ENCODE peak calls at places on chromosomes 3 and 15, in eight cellular contexts. One of them, this sample, is unnamed.

GRCh38 chr15:76339302-76340197 is 3.0 kb downstream of the ISL2 start:
- DNase-seq in posterior vena cava: no peak
- DNase-seq in NCI-H446 treated with DMSO at 0.1 percent for 48 hours: no peak
- DNase-seq in HAP-1: peak
- DNase-seq in DMS153: no peak
- DNase-seq in CD8-positive, alpha-beta T cell: no peak
- DNase-seq in GM23248: peak
- DNase-seq in mesenchymal stem cell: peak
- DNase-seq in this sample: no peak

GRCh38 chr3:101081990-101082389 is 88.8 kb upstream of the ABI3BP start:
- DNase-seq in posterior vena cava: no peak
- DNase-seq in NCI-H446 treated with DMSO at 0.1 percent for 48 hours: no peak
- DNase-seq in HAP-1: no peak
- DNase-seq in DMS153: no peak
- DNase-seq in CD8-positive, alpha-beta T cell: no peak
- DNase-seq in GM23248: peak
- DNase-seq in mesenchymal stem cell: peak
- DNase-seq in this sample: no peak

GRCh38 chr3:10335190-10335738 is 14.4 kb upstream of the SEC13 start:
- DNase-seq in posterior vena cava: no peak
- DNase-seq in NCI-H446 treated with DMSO at 0.1 percent for 48 hours: no peak
- DNase-seq in HAP-1: no peak
- DNase-seq in DMS153: no peak
- DNase-seq in CD8-positive, alpha-beta T cell: no peak
- DNase-seq in GM23248: no peak
- DNase-seq in mesenchymal stem cell: no peak
- DNase-seq in this sample: no peak

GRCh38 chr3:123818324-123818920 is 65.7 kb downstream of the MYLK start:
- DNase-seq in posterior vena cava: no peak
- DNase-seq in NCI-H446 treated with DMSO at 0.1 percent for 48 hours: no peak
- DNase-seq in HAP-1: no peak
- DNase-seq in DMS153: no peak
- DNase-seq in CD8-positive, alpha-beta T cell: no peak
- DNase-seq in GM23248: no peak
- DNase-seq in mesenchymal stem cell: peak
- DNase-seq in this sample: no peak

GRCh38 chr3:172546105-172546504 is 22.9 kb upstream of the TNFSF10 start:
- DNase-seq in posterior vena cava: no peak
- DNase-seq in NCI-H446 treated with DMSO at 0.1 percent for 48 hours: no peak
- DNase-seq in HAP-1: no peak
- DNase-seq in DMS153: no peak
- DNase-seq in CD8-positive, alpha-beta T cell: no peak
- DNase-seq in GM23248: no peak
- DNase-seq in mesenchymal stem cell: no peak
- DNase-seq in this sample: no peak

GRCh38 chr3:102354818-102355515 is 79.8 kb upstream of the ZPLD1 start:
- DNase-seq in posterior vena cava: no peak
- DNase-seq in NCI-H446 treated with DMSO at 0.1 percent for 48 hours: no peak
- DNase-seq in HAP-1: no peak
- DNase-seq in DMS153: no peak
- DNase-seq in CD8-positive, alpha-beta T cell: no peak
- DNase-seq in GM23248: peak
- DNase-seq in mesenchymal stem cell: peak
- DNase-seq in this sample: no peak

GRCh38 chr3:151384741-151385174 is at the start of gene P2RY12:
- DNase-seq in posterior vena cava: no peak
- DNase-seq in NCI-H446 treated with DMSO at 0.1 percent for 48 hours: no peak
- DNase-seq in HAP-1: no peak
- DNase-seq in DMS153: no peak
- DNase-seq in CD8-positive, alpha-beta T cell: no peak
- DNase-seq in GM23248: no peak
- DNase-seq in mesenchymal stem cell: no peak
- DNase-seq in this sample: no peak

GRCh38 chr3:42672495-42672894 is 12.8 kb upstream of the KLHL40 start:
- DNase-seq in posterior vena cava: no peak
- DNase-seq in NCI-H446 treated with DMSO at 0.1 percent for 48 hours: no peak
- DNase-seq in HAP-1: no peak
- DNase-seq in DMS153: no peak
- DNase-seq in CD8-positive, alpha-beta T cell: no peak
- DNase-seq in GM23248: no peak
- DNase-seq in mesenchymal stem cell: no peak
- DNase-seq in this sample: no peak

GRCh38 chr15:35281515-35281914 is 196.4 kb upstream of the NANOGP8 start:
- DNase-seq in posterior vena cava: no peak
- DNase-seq in NCI-H446 treated with DMSO at 0.1 percent for 48 hours: no peak
- DNase-seq in HAP-1: no peak
- DNase-seq in DMS153: no peak
- DNase-seq in CD8-positive, alpha-beta T cell: no peak
- DNase-seq in GM23248: peak
- DNase-seq in mesenchymal stem cell: peak
- DNase-seq in this sample: no peak

GRCh38 chr15:90412356-90413194 is 24.5 kb downstream of the IQGAP1 start:
- DNase-seq in posterior vena cava: no peak
- DNase-seq in NCI-H446 treated with DMSO at 0.1 percent for 48 hours: no peak
- DNase-seq in HAP-1: no peak
- DNase-seq in DMS153: peak
- DNase-seq in CD8-positive, alpha-beta T cell: no peak
- DNase-seq in GM23248: peak
- DNase-seq in mesenchymal stem cell: peak
- DNase-seq in this sample: no peak

GRCh38 chr3:40899286-40899712 is 300.0 kb upstream of the CTNNB1 start:
- DNase-seq in posterior vena cava: no peak
- DNase-seq in NCI-H446 treated with DMSO at 0.1 percent for 48 hours: no peak
- DNase-seq in HAP-1: no peak
- DNase-seq in DMS153: no peak
- DNase-seq in CD8-positive, alpha-beta T cell: no peak
- DNase-seq in GM23248: peak
- DNase-seq in mesenchymal stem cell: peak
- DNase-seq in this sample: no peak

GRCh38 chr3:17063591-17063990 is 178.8 kb downstream of the PLCL2 start:
- DNase-seq in posterior vena cava: no peak
- DNase-seq in NCI-H446 treated with DMSO at 0.1 percent for 48 hours: no peak
- DNase-seq in HAP-1: no peak
- DNase-seq in DMS153: no peak
- DNase-seq in CD8-positive, alpha-beta T cell: no peak
- DNase-seq in GM23248: no peak
- DNase-seq in mesenchymal stem cell: no peak
- DNase-seq in this sample: no peak

GRCh38 chr3:32420138-32420981 is 28.7 kb downstream of the CMTM7 start:
- DNase-seq in posterior vena cava: no peak
- DNase-seq in NCI-H446 treated with DMSO at 0.1 percent for 48 hours: no peak
- DNase-seq in HAP-1: no peak
- DNase-seq in DMS153: no peak
- DNase-seq in CD8-positive, alpha-beta T cell: peak
- DNase-seq in GM23248: peak
- DNase-seq in mesenchymal stem cell: no peak
- DNase-seq in this sample: no peak

GRCh38 chr3:76097588-76097975 is 312.2 kb upstream of the ZNF717 start:
- DNase-seq in posterior vena cava: no peak
- DNase-seq in NCI-H446 treated with DMSO at 0.1 percent for 48 hours: no peak
- DNase-seq in HAP-1: no peak
- DNase-seq in DMS153: no peak
- DNase-seq in CD8-positive, alpha-beta T cell: no peak
- DNase-seq in GM23248: peak
- DNase-seq in mesenchymal stem cell: no peak
- DNase-seq in this sample: no peak

GRCh38 chr15:79378394-79379158 is 53.6 kb upstream of the MINAR1 start:
- DNase-seq in posterior vena cava: no peak
- DNase-seq in NCI-H446 treated with DMSO at 0.1 percent for 48 hours: no peak
- DNase-seq in HAP-1: no peak
- DNase-seq in DMS153: no peak
- DNase-seq in CD8-positive, alpha-beta T cell: no peak
- DNase-seq in GM23248: no peak
- DNase-seq in mesenchymal stem cell: no peak
- DNase-seq in this sample: no peak